ENCODE peak calls at places on chromosomes 7 and 10, in ten cellular contexts. One of them, this sample, is unnamed.

GRCh38 chr10:111128331-111129167 is 51.7 kb downstream of the ADRA2A start:
- DNase-seq in activated CD4-positive, alpha-beta T cell treated with anti-CD3 and anti-CD28 coated beads, Interleukin-2, amount 50 U/mL, for 4 hours: no peak
- DNase-seq in neuronal stem cell: no peak
- DNase-seq in CD4-positive, alpha-beta memory T cell: no peak
- DNase-seq in NCI-H446 treated with DMSO at 0.1 percent for 48 hours: peak
- DNase-seq in lower lobe of right lung: no peak
- DNase-seq in AG20443: peak
- DNase-seq in HuH-7: no peak
- DNase-seq in stimulated activated CD4-positive, alpha-beta T cell treated with anti-CD3 and anti-CD28 coated beads, TNF-alpha, amount 100 ng/mL, for 1 hour: no peak
- DNase-seq in LoVo: peak
- DNase-seq in this sample: peak

GRCh38 chr10:69845574-69846251 is 44.0 kb downstream of the COL13A1 start:
- DNase-seq in activated CD4-positive, alpha-beta T cell treated with anti-CD3 and anti-CD28 coated beads, Interleukin-2, amount 50 U/mL, for 4 hours: no peak
- DNase-seq in neuronal stem cell: no peak
- DNase-seq in CD4-positive, alpha-beta memory T cell: no peak
- DNase-seq in NCI-H446 treated with DMSO at 0.1 percent for 48 hours: no peak
- DNase-seq in lower lobe of right lung: no peak
- DNase-seq in AG20443: peak
- DNase-seq in HuH-7: no peak
- DNase-seq in stimulated activated CD4-positive, alpha-beta T cell treated with anti-CD3 and anti-CD28 coated beads, TNF-alpha, amount 100 ng/mL, for 1 hour: no peak
- DNase-seq in LoVo: peak
- DNase-seq in this sample: no peak

GRCh38 chr7:113394856-113395255 is 276.5 kb upstream of the SMIM30 start:
- DNase-seq in activated CD4-positive, alpha-beta T cell treated with anti-CD3 and anti-CD28 coated beads, Interleukin-2, amount 50 U/mL, for 4 hours: no peak
- DNase-seq in neuronal stem cell: no peak
- DNase-seq in CD4-positive, alpha-beta memory T cell: no peak
- DNase-seq in NCI-H446 treated with DMSO at 0.1 percent for 48 hours: no peak
- DNase-seq in lower lobe of right lung: no peak
- DNase-seq in AG20443: no peak
- DNase-seq in HuH-7: no peak
- DNase-seq in stimulated activated CD4-positive, alpha-beta T cell treated with anti-CD3 and anti-CD28 coated beads, TNF-alpha, amount 100 ng/mL, for 1 hour: no peak
- DNase-seq in LoVo: no peak
- DNase-seq in this sample: no peak

GRCh38 chr10:104300002-104300735 is 31.2 kb downstream of the GSTO2 start:
- DNase-seq in activated CD4-positive, alpha-beta T cell treated with anti-CD3 and anti-CD28 coated beads, Interleukin-2, amount 50 U/mL, for 4 hours: no peak
- DNase-seq in neuronal stem cell: no peak
- DNase-seq in CD4-positive, alpha-beta memory T cell: no peak
- DNase-seq in NCI-H446 treated with DMSO at 0.1 percent for 48 hours: no peak
- DNase-seq in lower lobe of right lung: no peak
- DNase-seq in AG20443: peak
- DNase-seq in HuH-7: no peak
- DNase-seq in stimulated activated CD4-positive, alpha-beta T cell treated with anti-CD3 and anti-CD28 coated beads, TNF-alpha, amount 100 ng/mL, for 1 hour: no peak
- DNase-seq in LoVo: no peak
- DNase-seq in this sample: no peak

GRCh38 chr10:102656791-102657371 is 12.6 kb downstream of the TRIM8 start:
- DNase-seq in activated CD4-positive, alpha-beta T cell treated with anti-CD3 and anti-CD28 coated beads, Interleukin-2, amount 50 U/mL, for 4 hours: no peak
- DNase-seq in neuronal stem cell: no peak
- DNase-seq in CD4-positive, alpha-beta memory T cell: no peak
- DNase-seq in NCI-H446 treated with DMSO at 0.1 percent for 48 hours: no peak
- DNase-seq in lower lobe of right lung: no peak
- DNase-seq in AG20443: no peak
- DNase-seq in HuH-7: no peak
- DNase-seq in stimulated activated CD4-positive, alpha-beta T cell treated with anti-CD3 and anti-CD28 coated beads, TNF-alpha, amount 100 ng/mL, for 1 hour: no peak
- DNase-seq in LoVo: no peak
- DNase-seq in this sample: no peak

GRCh38 chr7:262251-262572 is 27.8 kb upstream of the FOXL3 start:
- DNase-seq in activated CD4-positive, alpha-beta T cell treated with anti-CD3 and anti-CD28 coated beads, Interleukin-2, amount 50 U/mL, for 4 hours: no peak
- DNase-seq in neuronal stem cell: no peak
- DNase-seq in CD4-positive, alpha-beta memory T cell: no peak
- DNase-seq in NCI-H446 treated with DMSO at 0.1 percent for 48 hours: no peak
- DNase-seq in lower lobe of right lung: peak
- DNase-seq in AG20443: no peak
- DNase-seq in HuH-7: no peak
- DNase-seq in stimulated activated CD4-positive, alpha-beta T cell treated with anti-CD3 and anti-CD28 coated beads, TNF-alpha, amount 100 ng/mL, for 1 hour: no peak
- DNase-seq in LoVo: no peak
- DNase-seq in this sample: no peak

GRCh38 chr7:73701357-73701995 is 18.0 kb downstream of the STX1A start:
- DNase-seq in activated CD4-positive, alpha-beta T cell treated with anti-CD3 and anti-CD28 coated beads, Interleukin-2, amount 50 U/mL, for 4 hours: no peak
- DNase-seq in neuronal stem cell: no peak
- DNase-seq in CD4-positive, alpha-beta memory T cell: peak
- DNase-seq in NCI-H446 treated with DMSO at 0.1 percent for 48 hours: no peak
- DNase-seq in lower lobe of right lung: no peak
- DNase-seq in AG20443: peak
- DNase-seq in HuH-7: peak
- DNase-seq in stimulated activated CD4-positive, alpha-beta T cell treated with anti-CD3 and anti-CD28 coated beads, TNF-alpha, amount 100 ng/mL, for 1 hour: no peak
- DNase-seq in LoVo: peak
- DNase-seq in this sample: peak

GRCh38 chr10:56319386-56319785 is 41.7 kb downstream of the ZWINT start:
- DNase-seq in activated CD4-positive, alpha-beta T cell treated with anti-CD3 and anti-CD28 coated beads, Interleukin-2, amount 50 U/mL, for 4 hours: no peak
- DNase-seq in neuronal stem cell: no peak
- DNase-seq in CD4-positive, alpha-beta memory T cell: no peak
- DNase-seq in NCI-H446 treated with DMSO at 0.1 percent for 48 hours: no peak
- DNase-seq in lower lobe of right lung: no peak
- DNase-seq in AG20443: no peak
- DNase-seq in HuH-7: no peak
- DNase-seq in stimulated activated CD4-positive, alpha-beta T cell treated with anti-CD3 and anti-CD28 coated beads, TNF-alpha, amount 100 ng/mL, for 1 hour: no peak
- DNase-seq in LoVo: no peak
- DNase-seq in this sample: no peak

GRCh38 chr7:28062197-28062988 is 118.2 kb downstream of the JAZF1 start:
- DNase-seq in activated CD4-positive, alpha-beta T cell treated with anti-CD3 and anti-CD28 coated beads, Interleukin-2, amount 50 U/mL, for 4 hours: peak
- DNase-seq in neuronal stem cell: peak
- DNase-seq in CD4-positive, alpha-beta memory T cell: peak
- DNase-seq in NCI-H446 treated with DMSO at 0.1 percent for 48 hours: peak
- DNase-seq in lower lobe of right lung: peak
- DNase-seq in AG20443: peak
- DNase-seq in HuH-7: peak
- DNase-seq in stimulated activated CD4-positive, alpha-beta T cell treated with anti-CD3 and anti-CD28 coated beads, TNF-alpha, amount 100 ng/mL, for 1 hour: peak
- DNase-seq in LoVo: peak
- DNase-seq in this sample: peak

GRCh38 chr10:122301055-122301810 is 30.1 kb downstream of the BTBD16 start:
- DNase-seq in activated CD4-positive, alpha-beta T cell treated with anti-CD3 and anti-CD28 coated beads, Interleukin-2, amount 50 U/mL, for 4 hours: no peak
- DNase-seq in neuronal stem cell: no peak
- DNase-seq in CD4-positive, alpha-beta memory T cell: no peak
- DNase-seq in NCI-H446 treated with DMSO at 0.1 percent for 48 hours: no peak
- DNase-seq in lower lobe of right lung: no peak
- DNase-seq in AG20443: peak
- DNase-seq in HuH-7: no peak
- DNase-seq in stimulated activated CD4-positive, alpha-beta T cell treated with anti-CD3 and anti-CD28 coated beads, TNF-alpha, amount 100 ng/mL, for 1 hour: no peak
- DNase-seq in LoVo: no peak
- DNase-seq in this sample: no peak

GRCh38 chr7:37372750-37373149 is 75.9 kb downstream of the ELMO1 start:
- DNase-seq in activated CD4-positive, alpha-beta T cell treated with anti-CD3 and anti-CD28 coated beads, Interleukin-2, amount 50 U/mL, for 4 hours: no peak
- DNase-seq in neuronal stem cell: no peak
- DNase-seq in CD4-positive, alpha-beta memory T cell: no peak
- DNase-seq in NCI-H446 treated with DMSO at 0.1 percent for 48 hours: no peak
- DNase-seq in lower lobe of right lung: no peak
- DNase-seq in AG20443: no peak
- DNase-seq in HuH-7: no peak
- DNase-seq in stimulated activated CD4-positive, alpha-beta T cell treated with anti-CD3 and anti-CD28 coated beads, TNF-alpha, amount 100 ng/mL, for 1 hour: no peak
- DNase-seq in LoVo: no peak
- DNase-seq in this sample: no peak

GRCh38 chr7:76108540-76109233 is 60.8 kb downstream of the MDH2 start:
- DNase-seq in activated CD4-positive, alpha-beta T cell treated with anti-CD3 and anti-CD28 coated beads, Interleukin-2, amount 50 U/mL, for 4 hours: no peak
- DNase-seq in neuronal stem cell: no peak
- DNase-seq in CD4-positive, alpha-beta memory T cell: no peak
- DNase-seq in NCI-H446 treated with DMSO at 0.1 percent for 48 hours: no peak
- DNase-seq in lower lobe of right lung: peak
- DNase-seq in AG20443: no peak
- DNase-seq in HuH-7: peak
- DNase-seq in stimulated activated CD4-positive, alpha-beta T cell treated with anti-CD3 and anti-CD28 coated beads, TNF-alpha, amount 100 ng/mL, for 1 hour: no peak
- DNase-seq in LoVo: peak
- DNase-seq in this sample: no peak

GRCh38 chr7:155531686-155532085 is 14.7 kb downstream of the CNPY1 start:
- DNase-seq in activated CD4-positive, alpha-beta T cell treated with anti-CD3 and anti-CD28 coated beads, Interleukin-2, amount 50 U/mL, for 4 hours: no peak
- DNase-seq in neuronal stem cell: no peak
- DNase-seq in CD4-positive, alpha-beta memory T cell: no peak
- DNase-seq in NCI-H446 treated with DMSO at 0.1 percent for 48 hours: no peak
- DNase-seq in lower lobe of right lung: no peak
- DNase-seq in AG20443: no peak
- DNase-seq in HuH-7: no peak
- DNase-seq in stimulated activated CD4-positive, alpha-beta T cell treated with anti-CD3 and anti-CD28 coated beads, TNF-alpha, amount 100 ng/mL, for 1 hour: no peak
- DNase-seq in LoVo: no peak
- DNase-seq in this sample: no peak

GRCh38 chr10:116088985-116089384 is 184.0 kb downstream of the GFRA1 start:
- DNase-seq in activated CD4-positive, alpha-beta T cell treated with anti-CD3 and anti-CD28 coated beads, Interleukin-2, amount 50 U/mL, for 4 hours: no peak
- DNase-seq in neuronal stem cell: no peak
- DNase-seq in CD4-positive, alpha-beta memory T cell: no peak
- DNase-seq in NCI-H446 treated with DMSO at 0.1 percent for 48 hours: no peak
- DNase-seq in lower lobe of right lung: no peak
- DNase-seq in AG20443: no peak
- DNase-seq in HuH-7: no peak
- DNase-seq in stimulated activated CD4-positive, alpha-beta T cell treated with anti-CD3 and anti-CD28 coated beads, TNF-alpha, amount 100 ng/mL, for 1 hour: no peak
- DNase-seq in LoVo: no peak
- DNase-seq in this sample: no peak

GRCh38 chr7:22147113-22147512 is 201.4 kb upstream of the CDCA7L start:
- DNase-seq in activated CD4-positive, alpha-beta T cell treated with anti-CD3 and anti-CD28 coated beads, Interleukin-2, amount 50 U/mL, for 4 hours: no peak
- DNase-seq in neuronal stem cell: no peak
- DNase-seq in CD4-positive, alpha-beta memory T cell: no peak
- DNase-seq in NCI-H446 treated with DMSO at 0.1 percent for 48 hours: no peak
- DNase-seq in lower lobe of right lung: no peak
- DNase-seq in AG20443: peak
- DNase-seq in HuH-7: no peak
- DNase-seq in stimulated activated CD4-positive, alpha-beta T cell treated with anti-CD3 and anti-CD28 coated beads, TNF-alpha, amount 100 ng/mL, for 1 hour: no peak
- DNase-seq in LoVo: no peak
- DNase-seq in this sample: no peak

GRCh38 chr10:80470266-80470665 is 16.2 kb downstream of the TSPAN14 start:
- DNase-seq in activated CD4-positive, alpha-beta T cell treated with anti-CD3 and anti-CD28 coated beads, Interleukin-2, amount 50 U/mL, for 4 hours: no peak
- DNase-seq in neuronal stem cell: no peak
- DNase-seq in CD4-positive, alpha-beta memory T cell: no peak
- DNase-seq in NCI-H446 treated with DMSO at 0.1 percent for 48 hours: no peak
- DNase-seq in lower lobe of right lung: no peak
- DNase-seq in AG20443: no peak
- DNase-seq in HuH-7: no peak
- DNase-seq in stimulated activated CD4-positive, alpha-beta T cell treated with anti-CD3 and anti-CD28 coated beads, TNF-alpha, amount 100 ng/mL, for 1 hour: no peak
- DNase-seq in LoVo: no peak
- DNase-seq in this sample: no peak

GRCh38 chr10:96255569-96256335 is 15.6 kb downstream of the BLNK start:
- DNase-seq in activated CD4-positive, alpha-beta T cell treated with anti-CD3 and anti-CD28 coated beads, Interleukin-2, amount 50 U/mL, for 4 hours: no peak
- DNase-seq in neuronal stem cell: no peak
- DNase-seq in CD4-positive, alpha-beta memory T cell: no peak
- DNase-seq in NCI-H446 treated with DMSO at 0.1 percent for 48 hours: peak
- DNase-seq in lower lobe of right lung: no peak
- DNase-seq in AG20443: no peak
- DNase-seq in HuH-7: no peak
- DNase-seq in stimulated activated CD4-positive, alpha-beta T cell treated with anti-CD3 and anti-CD28 coated beads, TNF-alpha, amount 100 ng/mL, for 1 hour: no peak
- DNase-seq in LoVo: no peak
- DNase-seq in this sample: peak

GRCh38 chr7:44177570-44178131 is 11.6 kb downstream of the GCK start:
- DNase-seq in activated CD4-positive, alpha-beta T cell treated with anti-CD3 and anti-CD28 coated beads, Interleukin-2, amount 50 U/mL, for 4 hours: no peak
- DNase-seq in neuronal stem cell: no peak
- DNase-seq in CD4-positive, alpha-beta memory T cell: no peak
- DNase-seq in NCI-H446 treated with DMSO at 0.1 percent for 48 hours: peak
- DNase-seq in lower lobe of right lung: no peak
- DNase-seq in AG20443: peak
- DNase-seq in HuH-7: no peak
- DNase-seq in stimulated activated CD4-positive, alpha-beta T cell treated with anti-CD3 and anti-CD28 coated beads, TNF-alpha, amount 100 ng/mL, for 1 hour: no peak
- DNase-seq in LoVo: no peak
- DNase-seq in this sample: no peak

GRCh38 chr10:98293550-98294269 is 25.7 kb upstream of the LOXL4 start:
- DNase-seq in activated CD4-positive, alpha-beta T cell treated with anti-CD3 and anti-CD28 coated beads, Interleukin-2, amount 50 U/mL, for 4 hours: no peak
- DNase-seq in neuronal stem cell: no peak
- DNase-seq in CD4-positive, alpha-beta memory T cell: no peak
- DNase-seq in NCI-H446 treated with DMSO at 0.1 percent for 48 hours: no peak
- DNase-seq in lower lobe of right lung: no peak
- DNase-seq in AG20443: peak
- DNase-seq in HuH-7: no peak
- DNase-seq in stimulated activated CD4-positive, alpha-beta T cell treated with anti-CD3 and anti-CD28 coated beads, TNF-alpha, amount 100 ng/mL, for 1 hour: no peak
- DNase-seq in LoVo: peak
- DNase-seq in this sample: no peak

GRCh38 chr7:41403291-41403690 is 299.6 kb downstream of the INHBA start:
- DNase-seq in activated CD4-positive, alpha-beta T cell treated with anti-CD3 and anti-CD28 coated beads, Interleukin-2, amount 50 U/mL, for 4 hours: no peak
- DNase-seq in neuronal stem cell: peak
- DNase-seq in CD4-positive, alpha-beta memory T cell: no peak
- DNase-seq in NCI-H446 treated with DMSO at 0.1 percent for 48 hours: no peak
- DNase-seq in lower lobe of right lung: no peak
- DNase-seq in AG20443: no peak
- DNase-seq in HuH-7: no peak
- DNase-seq in stimulated activated CD4-positive, alpha-beta T cell treated with anti-CD3 and anti-CD28 coated beads, TNF-alpha, amount 100 ng/mL, for 1 hour: no peak
- DNase-seq in LoVo: no peak
- DNase-seq in this sample: no peak

GRCh38 chr10:89452193-89452592 is 37.8 kb downstream of the IFIT5 start:
- DNase-seq in activated CD4-positive, alpha-beta T cell treated with anti-CD3 and anti-CD28 coated beads, Interleukin-2, amount 50 U/mL, for 4 hours: no peak
- DNase-seq in neuronal stem cell: no peak
- DNase-seq in CD4-positive, alpha-beta memory T cell: no peak
- DNase-seq in NCI-H446 treated with DMSO at 0.1 percent for 48 hours: no peak
- DNase-seq in lower lobe of right lung: no peak
- DNase-seq in AG20443: no peak
- DNase-seq in HuH-7: no peak
- DNase-seq in stimulated activated CD4-positive, alpha-beta T cell treated with anti-CD3 and anti-CD28 coated beads, TNF-alpha, amount 100 ng/mL, for 1 hour: no peak
- DNase-seq in LoVo: no peak
- DNase-seq in this sample: no peak

GRCh38 chr10:79342295-79342761 is 4.9 kb upstream of the PPIF start:
- DNase-seq in activated CD4-positive, alpha-beta T cell treated with anti-CD3 and anti-CD28 coated beads, Interleukin-2, amount 50 U/mL, for 4 hours: no peak
- DNase-seq in neuronal stem cell: no peak
- DNase-seq in CD4-positive, alpha-beta memory T cell: no peak
- DNase-seq in NCI-H446 treated with DMSO at 0.1 percent for 48 hours: no peak
- DNase-seq in lower lobe of right lung: no peak
- DNase-seq in AG20443: no peak
- DNase-seq in HuH-7: no peak
- DNase-seq in stimulated activated CD4-positive, alpha-beta T cell treated with anti-CD3 and anti-CD28 coated beads, TNF-alpha, amount 100 ng/mL, for 1 hour: no peak
- DNase-seq in LoVo: no peak
- DNase-seq in this sample: no peak

GRCh38 chr7:46908770-46909169 is 673.1 kb downstream of the TNS3 start:
- DNase-seq in activated CD4-positive, alpha-beta T cell treated with anti-CD3 and anti-CD28 coated beads, Interleukin-2, amount 50 U/mL, for 4 hours: no peak
- DNase-seq in neuronal stem cell: no peak
- DNase-seq in CD4-positive, alpha-beta memory T cell: no peak
- DNase-seq in NCI-H446 treated with DMSO at 0.1 percent for 48 hours: no peak
- DNase-seq in lower lobe of right lung: no peak
- DNase-seq in AG20443: peak
- DNase-seq in HuH-7: no peak
- DNase-seq in stimulated activated CD4-positive, alpha-beta T cell treated with anti-CD3 and anti-CD28 coated beads, TNF-alpha, amount 100 ng/mL, for 1 hour: no peak
- DNase-seq in LoVo: peak
- DNase-seq in this sample: no peak

GRCh38 chr10:2978111-2978510 is 89.2 kb upstream of the PFKP start:
- DNase-seq in activated CD4-positive, alpha-beta T cell treated with anti-CD3 and anti-CD28 coated beads, Interleukin-2, amount 50 U/mL, for 4 hours: no peak
- DNase-seq in neuronal stem cell: peak
- DNase-seq in CD4-positive, alpha-beta memory T cell: no peak
- DNase-seq in NCI-H446 treated with DMSO at 0.1 percent for 48 hours: no peak
- DNase-seq in lower lobe of right lung: no peak
- DNase-seq in AG20443: peak
- DNase-seq in HuH-7: peak
- DNase-seq in stimulated activated CD4-positive, alpha-beta T cell treated with anti-CD3 and anti-CD28 coated beads, TNF-alpha, amount 100 ng/mL, for 1 hour: no peak
- DNase-seq in LoVo: peak
- DNase-seq in this sample: peak

GRCh38 chr10:130045091-130045652 is 65.5 kb downstream of the C10orf143 start:
- DNase-seq in activated CD4-positive, alpha-beta T cell treated with anti-CD3 and anti-CD28 coated beads, Interleukin-2, amount 50 U/mL, for 4 hours: no peak
- DNase-seq in neuronal stem cell: no peak
- DNase-seq in CD4-positive, alpha-beta memory T cell: no peak
- DNase-seq in NCI-H446 treated with DMSO at 0.1 percent for 48 hours: no peak
- DNase-seq in lower lobe of right lung: no peak
- DNase-seq in AG20443: peak
- DNase-seq in HuH-7: peak
- DNase-seq in stimulated activated CD4-positive, alpha-beta T cell treated with anti-CD3 and anti-CD28 coated beads, TNF-alpha, amount 100 ng/mL, for 1 hour: no peak
- DNase-seq in LoVo: no peak
- DNase-seq in this sample: no peak

GRCh38 chr10:24483701-24484100 is 240.0 kb downstream of the ARHGAP21 start:
- DNase-seq in activated CD4-positive, alpha-beta T cell treated with anti-CD3 and anti-CD28 coated beads, Interleukin-2, amount 50 U/mL, for 4 hours: no peak
- DNase-seq in neuronal stem cell: peak
- DNase-seq in CD4-positive, alpha-beta memory T cell: peak
- DNase-seq in NCI-H446 treated with DMSO at 0.1 percent for 48 hours: no peak
- DNase-seq in lower lobe of right lung: peak
- DNase-seq in AG20443: peak
- DNase-seq in HuH-7: peak
- DNase-seq in stimulated activated CD4-positive, alpha-beta T cell treated with anti-CD3 and anti-CD28 coated beads, TNF-alpha, amount 100 ng/mL, for 1 hour: no peak
- DNase-seq in LoVo: peak
- DNase-seq in this sample: no peak

GRCh38 chr7:129163875-129164544 is 19.5 kb downstream of the TSPAN33 start:
- DNase-seq in activated CD4-positive, alpha-beta T cell treated with anti-CD3 and anti-CD28 coated beads, Interleukin-2, amount 50 U/mL, for 4 hours: no peak
- DNase-seq in neuronal stem cell: no peak
- DNase-seq in CD4-positive, alpha-beta memory T cell: peak
- DNase-seq in NCI-H446 treated with DMSO at 0.1 percent for 48 hours: peak
- DNase-seq in lower lobe of right lung: no peak
- DNase-seq in AG20443: peak
- DNase-seq in HuH-7: peak
- DNase-seq in stimulated activated CD4-positive, alpha-beta T cell treated with anti-CD3 and anti-CD28 coated beads, TNF-alpha, amount 100 ng/mL, for 1 hour: no peak
- DNase-seq in LoVo: peak
- DNase-seq in this sample: no peak

This sample was measured in DMS 273 treated with DMSO at 0.1 percent for 48 hours.